ENCODE peak calls at places on chromosomes 11 and 22, in eight cellular contexts. I is mammary epithelial cell, H is endodermal cell, X is brain pericyte, U is RCC 7860, K is C1 segment of cervical spinal cord, Y is spleen, Z is B cell. J is an unnamed sample.

GRCh38 chr22:28711820-28712777 is 29.5 kb downstream of the CHEK2 start:
- DNase-seq in Z (no peak), Y (no peak), U (peak; percentile 66), H (no peak), X (peak; percentile 55), I (peak; percentile 88), K (no peak), J (peak; percentile 97)

GRCh38 chr22:36659762-36660509 is 43.6 kb downstream of the CACNG2 start:
- DNase-seq in X (peak; percentile 53), U (peak; percentile 94), K (peak; percentile 82), Z (no peak), H (peak; percentile 67), Y (peak; percentile 84), I (peak; percentile 88), J (peak; percentile 88)

GRCh38 chr11:73257342-73258103 is 14.6 kb upstream of the P2RY6 start:
- DNase-seq in X (no peak), K (no peak), H (peak; percentile 58), I (peak; percentile 84), U (peak; percentile 96), Z (no peak), Y (no peak), J (peak; percentile 91)

GRCh38 chr22:30044369-30044768 is 35.9 kb upstream of the HORMAD2 start:
- DNase-seq in U (peak; percentile 65), K (no peak), Z (no peak), X (peak; percentile 79), I (peak; percentile 92), Y (no peak), H (peak; percentile 16), J (peak; percentile 88)

GRCh38 chr11:2987881-2988280 is 4.2 kb downstream of the NAP1L4 start:
- DNase-seq in Y (no peak), X (no peak), Z (no peak), I (no peak), U (no peak), K (no peak), H (no peak), J (no peak)

GRCh38 chr11:126115820-126116319 is 53.2 kb upstream of the CDON start:
- DNase-seq in Z (no peak), X (peak; percentile 21), K (no peak), H (peak; percentile 68), U (no peak), Y (peak; percentile 62), I (no peak), J (peak; percentile 73)

GRCh38 chr11:67600324-67601029 is 6.3 kb upstream of the NDUFV1 start:
- DNase-seq in U (no peak), Y (peak; percentile 77), X (no peak), Z (peak; percentile 58), I (no peak), H (no peak), K (no peak), J (no peak)

GRCh38 chr11:535519-536454 is at the start of gene HRAS:
- DNase-seq in X (peak; percentile 88), U (peak; percentile 78), Z (peak; percentile 94), I (peak; percentile 93), H (peak; percentile 97), Y (peak; percentile 98), K (peak; percentile 90), J (peak; percentile 77)

GRCh38 chr11:113339909-113340569 is 25.7 kb downstream of the TTC12 start:
- DNase-seq in H (no peak), Z (no peak), X (no peak), U (no peak), I (no peak), Y (no peak), K (no peak), J (no peak)

GRCh38 chr11:443542-444199 is 1.9 kb upstream of the ANO9 start:
- DNase-seq in U (no peak), K (no peak), X (peak; percentile 90), I (no peak), H (no peak), Y (no peak), Z (no peak), J (no peak)

GRCh38 chr11:114774599-114775365 is 96.5 kb downstream of the NXPE2 start:
- DNase-seq in K (peak; percentile 24), Y (no peak), H (peak; percentile 94), U (peak; percentile 7), Z (no peak), I (peak; percentile 16), X (no peak), J (peak; percentile 12)

GRCh38 chr22:30212363-30212995 is 34.1 kb downstream of the LIF start:
- DNase-seq in H (no peak), I (peak; percentile 99), K (no peak), Y (peak; percentile 83), X (peak; percentile 63), Z (no peak), U (peak; percentile 97), J (peak; percentile 98)

GRCh38 chr11:22343411-22344032 is 5.3 kb downstream of the SLC17A6 start:
- DNase-seq in Z (no peak), H (peak; percentile 78), K (no peak), Y (no peak), X (no peak), U (no peak), I (no peak), J (no peak)

GRCh38 chr11:39817248-39817647 is 1642.2 kb downstream of the LRRC4C start:
- DNase-seq in K (no peak), U (no peak), Z (no peak), H (no peak), X (no peak), Y (no peak), I (no peak), J (no peak)

GRCh38 chr11:76849376-76849775 is 11.3 kb upstream of the ACER3 start:
- DNase-seq in K (no peak), I (no peak), Z (no peak), H (no peak), Y (no peak), U (no peak), X (no peak), J (no peak)

GRCh38 chr22:49425356-49425755 is 402.3 kb downstream of the BRD1 start:
- DNase-seq in Y (no peak), U (peak; percentile 16), H (no peak), X (no peak), I (no peak), Z (no peak), K (no peak), J (no peak)

GRCh38 chr11:84316866-84317560 is 1030.8 kb upstream of the CCDC90B start:
- DNase-seq in I (no peak), H (peak; percentile 49), X (no peak), Y (no peak), K (peak; percentile 44), U (no peak), Z (no peak), J (peak; percentile 9)

GRCh38 chr22:33746501-33746928 is 173.8 kb downstream of the LARGE1 start:
- DNase-seq in H (no peak), Y (no peak), X (no peak), U (no peak), Z (no peak), I (no peak), K (no peak), J (no peak)

GRCh38 chr11:8206251-8207079 is 37.6 kb upstream of the RIC3 start:
- DNase-seq in X (no peak), Y (no peak), Z (peak; percentile 62), K (peak; percentile 48), H (peak; percentile 79), I (no peak), U (no peak), J (peak; percentile 38)

GRCh38 chr22:16932577-16932976 is 75.4 kb downstream of the GAB4 start:
- DNase-seq in H (peak; percentile 62), Z (no peak), Y (no peak), X (no peak), K (peak; percentile 2), I (peak; percentile 22), U (no peak), J (no peak)

GRCh38 chr11:70672991-70673670 is 274.8 kb downstream of the CTTN start:
- DNase-seq in X (no peak), Z (no peak), Y (no peak), I (no peak), U (no peak), H (no peak), K (no peak), J (no peak)

GRCh38 chr11:119175493-119176077 is 7.1 kb downstream of the NLRX1 start:
- DNase-seq in Y (no peak), U (no peak), X (no peak), I (peak; percentile 22), Z (no peak), H (no peak), K (no peak), J (peak; percentile 33)

GRCh38 chr11:35085766-35086165 is 53.2 kb upstream of the CD44 start:
- DNase-seq in X (no peak), H (no peak), Y (no peak), K (no peak), I (no peak), Z (no peak), U (no peak), J (no peak)

GRCh38 chr11:132780051-132780450 is 752.2 kb downstream of the OPCML start:
- DNase-seq in U (no peak), Y (no peak), K (no peak), I (no peak), H (no peak), Z (no peak), X (no peak), J (no peak)

GRCh38 chr11:72160319-72160718 is 24.8 kb downstream of the FOLR3 start:
- DNase-seq in U (no peak), K (no peak), I (no peak), Y (no peak), X (no peak), Z (no peak), H (no peak), J (no peak)

GRCh38 chr11:86798988-86799387 is 1.4 kb upstream of the PRSS23 start:
- DNase-seq in Y (no peak), I (no peak), Z (no peak), H (no peak), X (peak; percentile 65), K (no peak), U (peak; percentile 25), J (peak; percentile 73)

GRCh38 chr11:22521226-22521625 is 104.4 kb downstream of the FANCF start:
- DNase-seq in Y (no peak), K (no peak), Z (no peak), U (peak; percentile 47), X (no peak), I (peak; percentile 85), H (no peak), J (peak; percentile 87)

GRCh38 chr11:27118371-27118770 is 77.8 kb downstream of the BBOX1 start:
- DNase-seq in Y (no peak), I (no peak), U (no peak), H (no peak), K (no peak), Z (no peak), X (no peak), J (no peak)

GRCh38 chr11:45288395-45288794 is 2.3 kb upstream of the SYT13 start:
- DNase-seq in X (no peak), I (no peak), Z (no peak), Y (no peak), H (no peak), K (no peak), U (no peak), J (no peak)

GRCh38 chr22:20267441-20268288 is 453 bp downstream of the RTN4R start:
- DNase-seq in I (peak; percentile 4), Y (no peak), K (no peak), Z (no peak), H (peak; percentile 71), X (no peak), U (no peak), J (no peak)